ENCODE peak calls at places on chromosomes 16 and 17, in four cellular contexts. G, S, L and V are unnamed samples. For H3K9me1 and H3K27me3, the result is how much of the 10 kb centered on the place peaks cover.

GRCh38 chr16:6375471-6376075 is 957.1 kb upstream of the RBFOX1 start:
- DNase-seq in S (no peak), G (no peak), L (no peak), V (no peak)

GRCh38 chr16:85429776-85430522 is 183.2 kb upstream of the GSE1 start:
- DNase-seq in S (no peak), G (no peak), L (no peak), V (no peak)

GRCh38 chr17:2776589-2777241 is 19.5 kb upstream of the RAP1GAP2 start:
- DNase-seq in L (no peak), G (no peak), S (no peak), V (no peak)

GRCh38 chr16:57422026-57422944 is 17.7 kb downstream of the CCL17 start:
- DNase-seq in G (peak), S (peak), L (peak), V (no peak)

GRCh38 chr17:5422505-5422904 is 2.5 kb downstream of the RPAIN start:
- DNase-seq in G (peak), S (no peak), L (no peak), V (peak)

GRCh38 chr17:55398689-55399088 is 22.9 kb downstream of the MMD start:
- DNase-seq in G (peak), S (no peak), L (no peak), V (no peak)

GRCh38 chr17:65841116-65841515 is 279.7 kb upstream of the AXIN2 start:
- DNase-seq in S (no peak), L (no peak), G (no peak), V (no peak)

GRCh38 chr16:66899945-66900688 is 18.6 kb downstream of the CDH16 start:
- DNase-seq in G (peak), S (peak), L (peak), V (no peak)

GRCh38 chr16:28561557-28562187 is 8.0 kb downstream of the SGF29 start:
- DNase-seq in L (no peak), G (no peak), S (peak), V (no peak)

GRCh38 chr17:70767102-70767701 is 597.9 kb downstream of the KCNJ2 start:
- DNase-seq in G (peak), L (peak), S (no peak), V (no peak)

GRCh38 chr17:34562387-34562786 is 17.0 kb upstream of the TMEM132E start:
- DNase-seq in L (peak), S (no peak), G (no peak), V (no peak)

GRCh38 chr17:42531455-42532354 is 4.3 kb upstream of the NAGLU start:
- DNase-seq in G (peak), S (peak), L (peak), V (no peak)

GRCh38 chr17:41813039-41813680 is 356 bp downstream of the FKBP10 start:
- DNase-seq in G (no peak), S (no peak), L (no peak), V (no peak)

GRCh38 chr16:11133344-11133921 is 122.6 kb downstream of the SOCS1 start:
- DNase-seq in G (peak), L (peak), S (peak), V (peak)

GRCh38 chr17:10059684-10060211 is 138.7 kb downstream of the GAS7 start:
- DNase-seq in G (peak), S (no peak), L (no peak), V (no peak)

GRCh38 chr17:73933871-73934270 is 269.6 kb upstream of the RPL38 start:
- DNase-seq in G (no peak), S (no peak), L (no peak), V (no peak)

GRCh38 chr16:50251375-50252081 is 14.8 kb upstream of the ADCY7 start:
- DNase-seq in L (no peak), S (no peak), G (peak), V (no peak)

GRCh38 chr17:3641717-3642486 is 5.3 kb downstream of the CTNS start:
- DNase-seq in G (no peak), L (peak), S (peak), V (no peak)

GRCh38 chr17:40177275-40177874 is at the start of gene RAPGEFL1:
- DNase-seq in G (peak), S (peak), L (peak), V (no peak)

GRCh38 chr17:28878158-28878910 is 19.2 kb downstream of the FLOT2 start:
- DNase-seq in L (no peak), G (no peak), S (no peak), V (peak)

GRCh38 chr17:60579090-60579489 is 20.9 kb upstream of the PPM1D start:
- DNase-seq in L (no peak), S (no peak), G (peak), V (no peak)

DNA sequence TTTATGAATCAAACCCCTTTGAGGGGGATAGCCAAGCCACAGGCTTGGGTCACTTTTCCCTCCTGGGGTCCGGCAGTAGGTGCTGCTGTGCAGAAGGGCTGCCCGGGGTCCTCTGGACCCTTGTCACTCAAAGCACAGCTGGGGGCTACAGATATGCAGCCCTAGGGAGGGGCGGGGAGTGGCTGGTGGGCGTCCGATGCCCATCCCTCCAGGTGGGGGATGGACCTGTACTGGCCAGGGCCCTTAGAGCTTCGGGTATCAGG is 598 bp downstream of the VASN start:
- DNase-seq in G (no peak), S (no peak), L (no peak), V (no peak)
- H3K4me3 ChIP-seq in G (peak), S (no peak), L (peak), V (peak)

DNA sequence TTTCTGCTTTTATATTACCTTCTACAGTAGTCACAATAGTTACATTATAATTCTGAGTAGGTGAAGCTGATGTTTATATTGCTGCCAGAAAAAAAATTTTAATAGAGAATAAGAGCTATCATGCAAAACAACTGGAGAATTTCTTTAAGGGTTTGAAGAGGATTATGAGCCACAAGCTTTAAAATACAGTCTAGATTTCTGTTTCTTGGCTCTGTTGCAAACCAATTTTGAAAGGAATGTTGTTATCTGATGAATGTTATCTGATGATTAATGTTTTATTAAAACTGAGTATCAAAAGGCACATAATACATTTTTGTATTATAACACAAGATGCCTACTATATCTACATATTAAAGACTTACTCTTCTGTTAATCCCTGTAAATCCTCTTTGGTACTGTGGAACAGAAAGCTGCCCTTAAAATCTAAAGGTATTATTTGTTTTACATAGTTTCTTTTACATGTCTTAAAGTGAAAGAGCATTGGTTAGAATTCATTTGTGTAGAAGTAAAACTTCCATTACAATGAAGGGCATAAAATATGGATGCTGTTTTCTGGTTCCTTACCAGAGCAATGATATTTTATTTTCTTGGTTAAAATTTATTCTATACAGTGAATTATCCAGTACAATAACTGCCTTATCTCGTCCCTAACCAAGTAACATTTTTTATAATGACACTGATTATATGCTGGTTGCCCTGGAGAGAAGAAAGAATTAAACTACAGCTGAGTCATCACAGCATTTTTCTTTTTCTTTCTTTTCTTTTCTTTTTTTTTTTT is 205.6 kb downstream of the TANC2 start:
- DNase-seq in L (no peak), S (peak), G (peak), V (no peak)
- H3K9me1 ChIP-seq in L (under half), S (under half), G (under half), V (under half)

GRCh38 chr17:79825580-79825921 is 13.7 kb downstream of the CBX4 start:
- DNase-seq in L (peak), G (no peak), S (no peak), V (no peak)
- H3K27me3 ChIP-seq in L (under half), G (under half), S (under half), V (under half)

DNA sequence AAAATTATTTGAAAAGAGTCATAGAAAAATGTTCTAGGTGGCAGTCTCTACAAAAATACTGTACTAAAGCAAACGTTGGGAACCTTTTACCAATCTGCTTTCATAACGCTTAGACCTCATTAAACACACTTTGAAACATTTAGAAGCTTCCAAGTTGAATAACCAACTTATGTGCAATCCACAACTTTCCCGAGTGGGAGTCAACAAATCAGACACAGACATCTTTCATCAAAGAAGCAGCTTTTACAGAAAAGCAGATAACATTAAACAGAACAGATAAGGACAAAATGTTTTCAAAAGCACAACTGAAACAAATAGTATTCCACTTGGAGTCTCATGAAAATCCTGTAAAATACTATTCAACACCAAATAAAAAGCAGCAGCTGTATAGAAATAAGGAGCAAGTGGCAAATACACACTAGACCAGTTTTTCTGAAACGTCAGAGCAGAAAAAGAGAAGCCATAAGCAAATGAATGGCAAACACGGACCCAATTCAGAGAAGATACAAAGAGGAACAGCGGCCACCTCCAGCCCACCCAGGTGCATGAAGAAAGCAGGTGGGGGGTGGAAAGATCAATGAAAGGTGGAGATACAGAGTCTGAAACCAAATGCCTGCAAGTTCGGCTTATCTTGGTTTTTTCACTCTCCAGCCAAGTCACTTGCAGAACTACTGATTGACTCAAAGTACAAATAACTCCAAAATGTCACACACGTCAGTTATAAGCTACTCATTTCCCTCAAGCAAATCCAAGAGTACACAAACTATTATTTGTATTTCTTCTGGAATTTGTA is 18.4 kb upstream of the FBF1 start:
- DNase-seq in G (no peak), S (no peak), L (no peak), V (no peak)
- H3K4me3 ChIP-seq in G (no peak), S (no peak), L (no peak), V (no peak)

DNA sequence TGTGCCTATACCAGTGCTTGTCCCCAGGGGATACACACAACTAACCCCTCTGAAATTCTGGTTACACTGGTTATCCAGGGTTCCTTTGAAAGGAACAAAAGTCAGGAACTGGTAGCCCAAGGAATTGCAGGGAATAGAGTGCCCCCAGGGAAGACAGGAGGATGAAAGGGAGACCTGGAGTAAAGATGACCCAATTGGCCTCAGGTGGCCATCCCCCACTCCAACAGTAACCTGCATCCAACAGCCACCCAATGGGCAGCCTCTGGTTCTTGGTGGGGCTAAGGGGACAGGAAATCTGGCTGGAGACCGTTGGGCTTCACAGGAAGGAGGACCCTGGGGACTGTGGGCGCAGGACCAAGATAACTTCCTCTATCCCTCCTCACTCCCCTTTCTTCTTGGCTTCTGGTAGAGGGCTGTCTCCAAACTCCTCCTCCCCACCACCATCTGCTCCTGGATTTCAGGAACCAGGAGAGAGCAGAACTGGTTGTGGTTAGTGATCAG is 826 bp upstream of the MPO start:
- DNase-seq in L (no peak), S (no peak), G (no peak), V (no peak)
- H3K9me1 ChIP-seq in L (under half), S (under half), G (under half), V (under half)

DNA sequence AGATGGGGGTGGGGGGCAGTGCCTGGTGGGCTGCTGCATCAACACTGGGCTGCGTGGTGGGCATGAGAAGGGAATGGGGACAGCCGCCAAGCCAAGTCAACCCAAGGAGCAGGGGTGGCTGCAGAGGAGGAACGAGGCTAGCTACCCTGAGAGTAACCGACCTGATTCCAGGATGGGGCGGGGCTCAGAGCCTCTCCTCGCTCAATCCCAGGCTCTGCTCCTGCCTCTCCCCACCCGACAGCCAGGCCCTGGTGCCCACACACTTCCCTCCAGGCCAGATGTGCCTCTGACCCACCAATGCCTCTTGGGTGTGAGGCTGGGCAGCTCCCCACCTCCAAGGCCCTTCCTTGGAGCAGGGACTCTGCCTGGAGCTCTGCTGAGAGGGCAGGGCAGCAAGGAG is 2.7 kb downstream of the NPTX1 start:
- DNase-seq in S (no peak), L (no peak), G (no peak), V (no peak)
- H3K27me3 ChIP-seq in S (half or more), L (half or more), G (under half), V (half or more)